ENCODE peak calls at places on chromosomes 2 and 18, in seven cellular contexts. One of them, this sample, is unnamed.

GRCh38 chr18:79856119-79857080 is 58.7 kb downstream of the KCNG2 start:
- DNase-seq in HCT116: no peak
- DNase-seq in hypothalamus: no peak
- DNase-seq in SW480: no peak
- DNase-seq in A172: no peak
- DNase-seq in ACHN: no peak
- DNase-seq in pons: no peak
- DNase-seq in this sample: peak; percentile 55

GRCh38 chr2:240895656-240896388 is at the start of gene MAB21L4:
- DNase-seq in SW480: peak; percentile 96
- DNase-seq in HCT116: peak; percentile 58
- DNase-seq in ACHN: no peak
- DNase-seq in pons: no peak
- DNase-seq in A172: peak; percentile 43
- DNase-seq in hypothalamus: no peak
- DNase-seq in this sample: no peak

GRCh38 chr2:234463626-234464290 is 33.1 kb downstream of the ARL4C start:
- DNase-seq in ACHN: no peak
- DNase-seq in pons: no peak
- DNase-seq in hypothalamus: no peak
- DNase-seq in SW480: peak; percentile 79
- DNase-seq in HCT116: no peak
- DNase-seq in A172: no peak
- DNase-seq in this sample: peak; percentile 95

GRCh38 chr18:36579311-36579710 is 249.5 kb downstream of the TPGS2 start:
- DNase-seq in hypothalamus: no peak
- DNase-seq in SW480: no peak
- DNase-seq in A172: no peak
- DNase-seq in HCT116: no peak
- DNase-seq in pons: no peak
- DNase-seq in ACHN: no peak
- DNase-seq in this sample: no peak

GRCh38 chr2:71897836-71898235 is 249.8 kb downstream of the CYP26B1 start:
- DNase-seq in pons: no peak
- DNase-seq in HCT116: no peak
- DNase-seq in hypothalamus: no peak
- DNase-seq in ACHN: no peak
- DNase-seq in SW480: no peak
- DNase-seq in A172: no peak
- DNase-seq in this sample: no peak

GRCh38 chr2:99354060-99354459 is 16.9 kb downstream of the EIF5B start:
- DNase-seq in HCT116: no peak
- DNase-seq in hypothalamus: no peak
- DNase-seq in pons: no peak
- DNase-seq in A172: no peak
- DNase-seq in ACHN: no peak
- DNase-seq in SW480: no peak
- DNase-seq in this sample: no peak

GRCh38 chr18:80227472-80227871 is 19.8 kb downstream of the PARD6G start:
- DNase-seq in ACHN: no peak
- DNase-seq in pons: no peak
- DNase-seq in A172: no peak
- DNase-seq in HCT116: no peak
- DNase-seq in SW480: no peak
- DNase-seq in hypothalamus: no peak
- DNase-seq in this sample: no peak

GRCh38 chr2:121804340-121804739 is 48.9 kb downstream of the TSN start:
- DNase-seq in SW480: peak; percentile 26
- DNase-seq in hypothalamus: no peak
- DNase-seq in pons: no peak
- DNase-seq in ACHN: peak; percentile 58
- DNase-seq in HCT116: no peak
- DNase-seq in A172: peak; percentile 24
- DNase-seq in this sample: peak; percentile 31

This sample was measured in Jurkat, Clone E6-1.